ENCODE peak calls at places on chromosome 14, in nine cellular contexts. One of them, this sample, is unnamed.
A peak's percentile ranks its signal among the peaks of the same experiment; 100 is the strongest.

GRCh38 chr14:72247896-72248295 is 315.7 kb downstream of the RGS6 start:
- DNase-seq in CD4-positive, alpha-beta T cell: no peak
- DNase-seq in OCI-LY7: no peak
- DNase-seq in lower lobe of right lung: no peak
- DNase-seq in stimulated activated CD4-positive, alpha-beta T cell treated with anti-CD3 and anti-CD28 coated beads, TNF-alpha, amount 100 ng/mL, for 48 hours: no peak
- DNase-seq in cardiac muscle cell: no peak
- DNase-seq in RCC 7860: no peak
- DNase-seq in stimulated activated CD8-positive, alpha-beta memory T cell treated with anti-CD3 and anti-CD28 coated beads, Interleukin-15, amount 100 ng/mL, for 48 hours: no peak
- DNase-seq in ureter: no peak
- DNase-seq in this sample: no peak

GRCh38 chr14:80988192-80988591 is 32.8 kb downstream of the TSHR start:
- DNase-seq in OCI-LY7: no peak
- DNase-seq in lower lobe of right lung: no peak
- DNase-seq in RCC 7860: no peak
- DNase-seq in stimulated activated CD4-positive, alpha-beta T cell treated with anti-CD3 and anti-CD28 coated beads, TNF-alpha, amount 100 ng/mL, for 48 hours: no peak
- DNase-seq in stimulated activated CD8-positive, alpha-beta memory T cell treated with anti-CD3 and anti-CD28 coated beads, Interleukin-15, amount 100 ng/mL, for 48 hours: no peak
- DNase-seq in CD4-positive, alpha-beta T cell: no peak
- DNase-seq in cardiac muscle cell: no peak
- DNase-seq in ureter: no peak
- DNase-seq in this sample: no peak

GRCh38 chr14:99574099-99574880 is 29.7 kb downstream of the CCDC85C start:
- DNase-seq in stimulated activated CD4-positive, alpha-beta T cell treated with anti-CD3 and anti-CD28 coated beads, TNF-alpha, amount 100 ng/mL, for 48 hours: no peak
- DNase-seq in cardiac muscle cell: peak; percentile 92
- DNase-seq in RCC 7860: peak; percentile 83
- DNase-seq in OCI-LY7: no peak
- DNase-seq in CD4-positive, alpha-beta T cell: no peak
- DNase-seq in lower lobe of right lung: peak; percentile 64
- DNase-seq in ureter: peak; percentile 78
- DNase-seq in stimulated activated CD8-positive, alpha-beta memory T cell treated with anti-CD3 and anti-CD28 coated beads, Interleukin-15, amount 100 ng/mL, for 48 hours: no peak
- DNase-seq in this sample: peak; percentile 66

GRCh38 chr14:24978862-24979724 is 70.9 kb downstream of the STXBP6 start:
- DNase-seq in stimulated activated CD4-positive, alpha-beta T cell treated with anti-CD3 and anti-CD28 coated beads, TNF-alpha, amount 100 ng/mL, for 48 hours: no peak
- DNase-seq in CD4-positive, alpha-beta T cell: no peak
- DNase-seq in stimulated activated CD8-positive, alpha-beta memory T cell treated with anti-CD3 and anti-CD28 coated beads, Interleukin-15, amount 100 ng/mL, for 48 hours: no peak
- DNase-seq in RCC 7860: peak; percentile 64
- DNase-seq in cardiac muscle cell: no peak
- DNase-seq in ureter: no peak
- DNase-seq in lower lobe of right lung: no peak
- DNase-seq in OCI-LY7: no peak
- DNase-seq in this sample: no peak

GRCh38 chr14:24079521-24080141 is 8.3 kb downstream of the CPNE6 start:
- DNase-seq in stimulated activated CD8-positive, alpha-beta memory T cell treated with anti-CD3 and anti-CD28 coated beads, Interleukin-15, amount 100 ng/mL, for 48 hours: no peak
- DNase-seq in RCC 7860: no peak
- DNase-seq in lower lobe of right lung: no peak
- DNase-seq in cardiac muscle cell: no peak
- DNase-seq in OCI-LY7: no peak
- DNase-seq in ureter: no peak
- DNase-seq in CD4-positive, alpha-beta T cell: no peak
- DNase-seq in stimulated activated CD4-positive, alpha-beta T cell treated with anti-CD3 and anti-CD28 coated beads, TNF-alpha, amount 100 ng/mL, for 48 hours: no peak
- DNase-seq in this sample: no peak

GRCh38 chr14:64364907-64365306 is 23.2 kb upstream of the MTHFD1 start:
- DNase-seq in lower lobe of right lung: no peak
- DNase-seq in OCI-LY7: no peak
- DNase-seq in ureter: no peak
- DNase-seq in cardiac muscle cell: peak; percentile 47
- DNase-seq in stimulated activated CD4-positive, alpha-beta T cell treated with anti-CD3 and anti-CD28 coated beads, TNF-alpha, amount 100 ng/mL, for 48 hours: no peak
- DNase-seq in RCC 7860: no peak
- DNase-seq in CD4-positive, alpha-beta T cell: no peak
- DNase-seq in stimulated activated CD8-positive, alpha-beta memory T cell treated with anti-CD3 and anti-CD28 coated beads, Interleukin-15, amount 100 ng/mL, for 48 hours: no peak
- DNase-seq in this sample: no peak

GRCh38 chr14:25121342-25122129 is 71.6 kb upstream of the STXBP6 start:
- DNase-seq in stimulated activated CD8-positive, alpha-beta memory T cell treated with anti-CD3 and anti-CD28 coated beads, Interleukin-15, amount 100 ng/mL, for 48 hours: no peak
- DNase-seq in lower lobe of right lung: no peak
- DNase-seq in cardiac muscle cell: peak; percentile 90
- DNase-seq in stimulated activated CD4-positive, alpha-beta T cell treated with anti-CD3 and anti-CD28 coated beads, TNF-alpha, amount 100 ng/mL, for 48 hours: no peak
- DNase-seq in CD4-positive, alpha-beta T cell: no peak
- DNase-seq in RCC 7860: peak; percentile 69
- DNase-seq in ureter: no peak
- DNase-seq in OCI-LY7: no peak
- DNase-seq in this sample: peak; percentile 47

GRCh38 chr14:100202712-100203111 is 36.2 kb upstream of the YY1 start:
- DNase-seq in OCI-LY7: no peak
- DNase-seq in ureter: no peak
- DNase-seq in stimulated activated CD4-positive, alpha-beta T cell treated with anti-CD3 and anti-CD28 coated beads, TNF-alpha, amount 100 ng/mL, for 48 hours: no peak
- DNase-seq in CD4-positive, alpha-beta T cell: no peak
- DNase-seq in lower lobe of right lung: no peak
- DNase-seq in stimulated activated CD8-positive, alpha-beta memory T cell treated with anti-CD3 and anti-CD28 coated beads, Interleukin-15, amount 100 ng/mL, for 48 hours: no peak
- DNase-seq in cardiac muscle cell: no peak
- DNase-seq in RCC 7860: no peak
- DNase-seq in this sample: no peak

GRCh38 chr14:89417469-89418225 is 614 bp upstream of the FOXN3 start:
- DNase-seq in CD4-positive, alpha-beta T cell: peak; percentile 49
- DNase-seq in stimulated activated CD4-positive, alpha-beta T cell treated with anti-CD3 and anti-CD28 coated beads, TNF-alpha, amount 100 ng/mL, for 48 hours: no peak
- DNase-seq in OCI-LY7: peak; percentile 86
- DNase-seq in stimulated activated CD8-positive, alpha-beta memory T cell treated with anti-CD3 and anti-CD28 coated beads, Interleukin-15, amount 100 ng/mL, for 48 hours: no peak
- DNase-seq in ureter: peak; percentile 75
- DNase-seq in lower lobe of right lung: peak; percentile 75
- DNase-seq in cardiac muscle cell: peak; percentile 47
- DNase-seq in RCC 7860: peak; percentile 27
- DNase-seq in this sample: peak; percentile 14

GRCh38 chr14:54338696-54339317 is 58.0 kb upstream of the CDKN3 start:
- DNase-seq in stimulated activated CD8-positive, alpha-beta memory T cell treated with anti-CD3 and anti-CD28 coated beads, Interleukin-15, amount 100 ng/mL, for 48 hours: no peak
- DNase-seq in ureter: no peak
- DNase-seq in lower lobe of right lung: no peak
- DNase-seq in CD4-positive, alpha-beta T cell: no peak
- DNase-seq in stimulated activated CD4-positive, alpha-beta T cell treated with anti-CD3 and anti-CD28 coated beads, TNF-alpha, amount 100 ng/mL, for 48 hours: no peak
- DNase-seq in RCC 7860: peak; percentile 4
- DNase-seq in cardiac muscle cell: peak; percentile 80
- DNase-seq in OCI-LY7: no peak
- DNase-seq in this sample: peak; percentile 57